ENCODE peak calls at places on chromosomes 7 and 10, in five cellular contexts. B is suprapubic skin, T is Peyer's patch, O is A673, I is breast epithelium. Z is an unnamed sample.

GRCh38 chr7:17530249-17530648 is 231.8 kb downstream of the AHR start:
- DNase-seq in O (peak; percentile 36), B (no peak), T (no peak), I (no peak), Z (no peak)

GRCh38 chr10:122310311-122311050 is 39.4 kb downstream of the BTBD16 start:
- DNase-seq in T (no peak), B (peak; percentile 62), O (no peak), I (no peak), Z (no peak)

GRCh38 chr10:13528875-13529713 is at the start of gene BEND7:
- DNase-seq in T (no peak), B (no peak), O (peak; percentile 48), I (no peak), Z (no peak)

GRCh38 chr7:2709553-2710165 is 21.7 kb downstream of the AMZ1 start:
- DNase-seq in B (no peak), T (peak; percentile 84), O (peak; percentile 67), I (no peak), Z (peak; percentile 94)

GRCh38 chr10:31484407-31485135 is 165.6 kb downstream of the ZEB1 start:
- DNase-seq in B (no peak), O (no peak), T (no peak), I (no peak), Z (no peak)

GRCh38 chr10:99529483-99530107 is 3.1 kb upstream of the NKX2-3 start:
- DNase-seq in O (no peak), I (no peak), T (no peak), B (no peak), Z (no peak)

GRCh38 chr7:139118234-139118802 is 8.8 kb upstream of the ZC3HAV1 start:
- DNase-seq in B (no peak), T (no peak), O (no peak), I (no peak), Z (no peak)

GRCh38 chr7:70712942-70713341 is 419.0 kb upstream of the GALNT17 start:
- DNase-seq in B (no peak), T (no peak), I (no peak), O (no peak), Z (no peak)

GRCh38 chr10:1197384-1197783 is 141.2 kb downstream of the WDR37 start:
- DNase-seq in O (no peak), B (no peak), I (no peak), T (no peak), Z (no peak)

GRCh38 chr7:121341933-121342332 is 13.1 kb downstream of the WNT16 start:
- DNase-seq in B (no peak), O (no peak), I (no peak), T (no peak), Z (no peak)

GRCh38 chr10:47266602-47267001 is 33.4 kb upstream of the GDF10 start:
- DNase-seq in O (no peak), T (no peak), I (no peak), B (peak; percentile 33), Z (no peak)

GRCh38 chr7:151061241-151062110 is 2.1 kb downstream of the SLC4A2 start:
- DNase-seq in O (no peak), B (no peak), T (no peak), I (no peak), Z (no peak)

GRCh38 chr7:69534461-69535041 is 63.7 kb upstream of the AUTS2 start:
- DNase-seq in T (no peak), B (no peak), O (no peak), I (no peak), Z (no peak)

GRCh38 chr10:49169776-49170175 is 18.4 kb downstream of the TMEM273 start:
- DNase-seq in O (no peak), B (no peak), I (no peak), T (no peak), Z (no peak)

GRCh38 chr10:69685426-69685801 is 55.4 kb downstream of the FAM241B start:
- DNase-seq in O (no peak), B (no peak), T (no peak), I (no peak), Z (no peak)

GRCh38 chr10:122703483-122704448 is 4.1 kb upstream of the C10orf120 start:
- DNase-seq in T (peak; percentile 20), O (peak; percentile 70), B (no peak), I (peak; percentile 70), Z (peak; percentile 83)

GRCh38 chr7:4215176-4215720 is 466.8 kb upstream of the FOXK1 start:
- DNase-seq in T (no peak), I (no peak), B (no peak), O (no peak), Z (no peak)

GRCh38 chr7:19145429-19146201 is 394 bp upstream of the FERD3L start:
- DNase-seq in O (no peak), B (no peak), T (no peak), I (no peak), Z (no peak)

GRCh38 chr7:2517004-2517403 is 2.6 kb upstream of the LFNG start:
- DNase-seq in B (no peak), T (no peak), O (peak; percentile 67), I (no peak), Z (no peak)

GRCh38 chr7:5671053-5671452 is 110.4 kb downstream of the RNF216 start:
- DNase-seq in O (no peak), B (no peak), I (no peak), T (no peak), Z (no peak)

GRCh38 chr7:139121-139520 is 53.2 kb upstream of the FAM20C start:
- DNase-seq in O (no peak), I (no peak), T (no peak), B (no peak), Z (peak; percentile 41)

GRCh38 chr7:90579181-90579688 is 16.9 kb upstream of the CDK14 start:
- DNase-seq in O (no peak), B (no peak), I (no peak), T (no peak), Z (no peak)

GRCh38 chr7:81831883-81832282 is 62.0 kb upstream of the HGF start:
- DNase-seq in O (no peak), B (no peak), T (no peak), I (no peak), Z (no peak)

GRCh38 chr7:22433710-22434460 is 66.1 kb downstream of the STEAP1B start:
- DNase-seq in T (no peak), I (no peak), O (peak; percentile 74), B (no peak), Z (peak; percentile 80)

GRCh38 chr7:157910446-157910845 is 573.6 kb downstream of the DNAJB6 start:
- DNase-seq in I (peak; percentile 17), O (no peak), B (no peak), T (no peak), Z (no peak)

GRCh38 chr10:100677290-100677945 is 68.0 kb upstream of the PAX2 start:
- DNase-seq in B (no peak), O (no peak), I (no peak), T (no peak), Z (peak; percentile 8)
- H3K27me3 ChIP-seq in B (peaks cover 71% of the 10 kb centered on the region), O (peaks cover 18% of the 10 kb centered on the region), I (no peaks in the 10 kb centered on the region), T (peaks cover 8% of the 10 kb centered on the region), Z (peaks cover 67% of the 10 kb centered on the region)

DNA sequence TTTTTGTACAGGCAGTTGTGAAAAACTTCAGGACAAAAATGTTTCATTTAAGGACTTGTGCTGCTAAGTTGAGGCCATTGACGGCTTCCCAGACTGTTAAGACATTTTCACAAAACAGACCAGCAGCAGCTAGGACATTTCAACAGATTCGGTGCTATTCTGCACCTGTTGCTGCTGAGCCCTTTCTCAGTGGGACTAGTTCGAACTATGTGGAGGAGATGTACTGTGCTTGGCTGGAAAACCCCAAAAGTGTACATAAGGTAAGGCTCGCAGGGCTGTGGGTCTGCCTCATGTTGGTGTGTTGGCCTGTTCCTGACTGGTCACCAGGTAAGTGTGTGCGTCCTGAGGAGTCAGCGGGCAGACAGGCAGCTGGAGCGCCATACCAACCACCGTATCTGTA is 17.9 kb downstream of the OGDH start:
- DNase-seq in T (no peak), O (no peak), I (no peak), B (no peak), Z (no peak)
- H3K27ac ChIP-seq in T (peak overlapping the region; percentile 25), O (no peak overlapping the region), I (no peak overlapping the region), B (no peak overlapping the region), Z (peak overlapping the region; percentile 73)

DNA sequence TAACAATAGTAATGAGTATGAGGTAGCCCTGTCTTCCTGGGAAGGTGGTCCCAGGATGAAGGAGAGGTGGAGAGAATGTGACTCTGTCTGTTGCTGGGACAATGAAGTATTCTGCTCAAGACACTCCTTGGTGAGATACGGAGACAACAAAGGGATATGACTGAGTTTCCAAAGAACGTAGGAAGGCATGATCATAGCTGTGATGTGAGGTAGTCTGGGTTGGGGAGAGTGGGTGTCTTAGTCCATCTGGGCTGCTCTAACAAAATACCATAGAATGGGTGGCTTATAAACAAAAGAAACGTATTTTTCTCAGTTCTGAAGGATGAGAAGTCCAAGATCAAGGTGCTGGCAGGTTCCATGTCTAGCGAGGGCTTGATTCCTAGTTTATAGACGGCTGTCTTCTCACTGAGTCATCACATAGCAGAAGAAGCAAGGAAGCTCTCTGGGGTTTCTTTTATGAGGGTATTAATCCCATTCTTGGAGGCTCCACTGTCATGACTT is 84.9 kb upstream of the RHOBTB1 start:
- DNase-seq in O (peak; percentile 64), B (no peak), I (no peak), T (no peak), Z (no peak)
- H3K27me3 ChIP-seq in O (no peaks in the 10 kb centered on the region), B (peaks cover 7% of the 10 kb centered on the region), I (no peaks in the 10 kb centered on the region), T (no peaks in the 10 kb centered on the region), Z (no peaks in the 10 kb centered on the region)

DNA sequence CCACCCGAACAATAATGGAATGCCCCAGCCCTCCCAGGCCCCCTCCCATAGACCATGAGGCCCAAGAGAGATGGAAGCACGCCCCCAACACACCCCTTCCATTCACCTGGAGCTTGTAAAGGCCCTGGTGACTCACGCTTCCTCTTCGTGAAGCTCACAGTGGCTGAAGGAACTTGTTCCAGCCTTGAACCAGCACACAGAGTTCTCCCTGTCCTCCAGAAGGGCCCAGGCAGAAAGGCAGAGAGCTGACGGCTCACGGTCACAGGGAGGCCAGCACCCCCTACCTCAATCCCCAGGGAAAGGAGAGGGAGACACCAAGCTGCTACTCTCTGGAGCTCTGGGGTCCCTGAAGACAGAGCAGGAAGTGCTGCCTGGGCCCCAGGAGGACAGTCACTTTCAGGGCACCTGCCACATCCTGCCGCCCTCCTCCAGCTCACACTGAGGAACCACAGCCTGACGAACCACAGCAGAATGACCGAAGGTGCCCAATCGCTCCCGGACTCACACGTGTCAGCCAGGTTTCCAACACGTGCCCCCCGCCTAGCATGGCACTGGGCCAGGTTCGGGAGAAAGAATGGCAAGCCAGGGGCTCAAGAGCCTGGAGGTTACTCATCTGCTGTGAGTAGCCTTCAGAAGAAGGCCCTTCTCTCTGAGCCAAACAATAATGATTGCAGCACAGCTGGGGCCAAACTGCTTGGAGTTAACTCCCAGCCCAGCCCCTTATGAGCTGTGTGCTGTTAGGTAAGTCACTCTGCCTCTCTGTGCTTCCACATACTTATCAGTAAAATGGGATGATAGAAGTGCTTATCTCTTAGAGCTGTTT is 52.8 kb downstream of the DLG5 start:
- DNase-seq in T (peak; percentile 72), I (peak; percentile 71), O (peak; percentile 39), B (peak; percentile 78), Z (peak; percentile 88)
- H3K27ac ChIP-seq in T (peak overlapping the region; percentile 86), I (peak overlapping the region; percentile 96), O (no peak overlapping the region), B (peak overlapping the region; percentile 84), Z (peak overlapping the region; percentile 61)

GRCh38 chr10:117138838-117139580 is 939 bp upstream of the VAX1 start:
- DNase-seq in T (no peak), B (no peak), I (no peak), O (peak; percentile 71), Z (no peak)

GRCh38 chr10:117135480-117136140 is 2.5 kb downstream of the VAX1 start:
- DNase-seq in B (no peak), T (no peak), I (no peak), O (peak; percentile 38), Z (no peak)

GRCh38 chr10:117137911-117138642 is at the start of gene VAX1:
- DNase-seq in I (no peak), T (no peak), B (no peak), O (peak; percentile 80), Z (no peak)

GRCh38 chr10:117136391-117136975 is 1.6 kb downstream of the VAX1 start:
- DNase-seq in O (peak; percentile 28), I (no peak), B (no peak), T (no peak), Z (no peak)

GRCh38 chr10:117137031-117137910 is 799 bp downstream of the VAX1 start:
- DNase-seq in O (peak; percentile 81), B (no peak), T (no peak), I (no peak), Z (no peak)
- H3K27me3 ChIP-seq in O (no peaks in the 10 kb centered on the region), B (peaks cover 100% of the 10 kb centered on the region), T (peaks cover 78% of the 10 kb centered on the region), I (peaks cover 12% of the 10 kb centered on the region), Z (peaks cover 98% of the 10 kb centered on the region)

Z was measured in spleen.